ENCODE peak calls at places on chromosome 13, in six cellular contexts. T is body of pancreas; H is stimulated activated CD8-positive, alpha-beta memory T cell treated with anti-CD3 and anti-CD28 coated beads, Interleukin-7, amount 100 ng/mL, for 48 hours; R is right lobe of liver; Y is activated T-helper 1 cell treated with Interleukin-2 at 50 U/mL for 16 hours; O is neural progenitor cell. G is an unnamed sample.

GRCh38 chr13:36157475-36157874 is 26.3 kb upstream of the DCLK1 start:
- DNase-seq in T (no peak), H (no peak), R (no peak), Y (no peak), O (no peak), G (no peak)

GRCh38 chr13:33179463-33179862 is 106.1 kb downstream of the STARD13 start:
- DNase-seq in T (no peak), H (no peak), R (no peak), Y (no peak), O (no peak), G (no peak)

GRCh38 chr13:29801737-29802305 is 48.6 kb downstream of the UBL3 start:
- DNase-seq in T (no peak), H (no peak), R (no peak), Y (no peak), O (no peak), G (no peak)

GRCh38 chr13:31321457-31321856 is 121.7 kb downstream of the B3GLCT start:
- DNase-seq in T (no peak), H (no peak), R (no peak), Y (no peak), O (no peak), G (no peak)

GRCh38 chr13:112747256-112747655 is 57.4 kb downstream of the ATP11A start:
- DNase-seq in T (peak), H (no peak), R (no peak), Y (no peak), O (no peak), G (peak)

GRCh38 chr13:98403076-98403475 is 173.8 kb downstream of the STK24 start:
- DNase-seq in T (no peak), H (no peak), R (no peak), Y (no peak), O (no peak), G (no peak)

GRCh38 chr13:77062097-77062496 is 35.1 kb upstream of the FBXL3 start:
- DNase-seq in T (no peak), H (no peak), R (no peak), Y (no peak), O (no peak), G (no peak)

GRCh38 chr13:26721251-26721939 is 39.2 kb downstream of the GPR12 start:
- DNase-seq in T (no peak), H (peak), R (no peak), Y (peak), O (no peak), G (no peak)

GRCh38 chr13:48078251-48078656 is 16.6 kb downstream of the MED4 start:
- DNase-seq in T (no peak), H (no peak), R (no peak), Y (no peak), O (no peak), G (no peak)

GRCh38 chr13:51900471-51900870 is 38.7 kb downstream of the CCDC70 start:
- DNase-seq in T (no peak), H (no peak), R (no peak), Y (no peak), O (no peak), G (no peak)

GRCh38 chr13:47798906-47799305 is 202.2 kb downstream of the SUCLA2 start:
- DNase-seq in T (no peak), H (no peak), R (no peak), Y (no peak), O (no peak), G (no peak)

GRCh38 chr13:31334994-31335549 is 135.3 kb downstream of the B3GLCT start:
- DNase-seq in T (no peak), H (no peak), R (no peak), Y (no peak), O (no peak), G (no peak)

GRCh38 chr13:45341799-45342584 is 1.0 kb upstream of the TPT1 start:
- DNase-seq in T (peak), H (no peak), R (no peak), Y (no peak), O (no peak), G (peak)

GRCh38 chr13:42760949-42761348 is 20.4 kb upstream of the FAM216B start:
- DNase-seq in T (peak), H (no peak), R (no peak), Y (no peak), O (no peak), G (no peak)

GRCh38 chr13:62324842-62325241 is 909.2 kb upstream of the PCDH20 start:
- DNase-seq in T (no peak), H (no peak), R (no peak), Y (no peak), O (no peak), G (no peak)

GRCh38 chr13:47094734-47095434 is 198.0 kb upstream of the HTR2A start:
- DNase-seq in T (no peak), H (no peak), R (no peak), Y (no peak), O (no peak), G (no peak)

GRCh38 chr13:31998131-31998530 is 33.4 kb upstream of the FRY start:
- DNase-seq in T (no peak), H (no peak), R (no peak), Y (no peak), O (no peak), G (no peak)

GRCh38 chr13:96984061-96984508 is 10.2 kb downstream of the OXGR1 start:
- DNase-seq in T (peak), H (no peak), R (no peak), Y (no peak), O (peak), G (peak)

GRCh38 chr13:33351324-33351723 is 65.8 kb upstream of the STARD13 start:
- DNase-seq in T (no peak), H (no peak), R (no peak), Y (no peak), O (no peak), G (no peak)

GRCh38 chr13:111398196-111398595 is 77.8 kb downstream of the TEX29 start:
- DNase-seq in T (no peak), H (no peak), R (no peak), Y (no peak), O (no peak), G (no peak)

GRCh38 chr13:48891586-48891985 is 84.1 kb upstream of the FNDC3A start:
- DNase-seq in T (no peak), H (no peak), R (no peak), Y (no peak), O (no peak), G (peak)

GRCh38 chr13:24212674-24213073 is 52.2 kb downstream of the SPATA13 start:
- DNase-seq in T (peak), H (no peak), R (peak), Y (no peak), O (no peak), G (no peak)

GRCh38 chr13:23579072-23579885 is 9.1 kb downstream of the TNFRSF19 start:
- DNase-seq in T (peak), H (peak), R (peak), Y (peak), O (peak), G (peak)

GRCh38 chr13:40982772-40983171 is 36.3 kb downstream of the ELF1 start:
- DNase-seq in T (no peak), H (peak), R (no peak), Y (no peak), O (no peak), G (peak)

GRCh38 chr13:114296902-114297301 is 15.5 kb downstream of the UPF3A start:
- DNase-seq in T (no peak), H (no peak), R (no peak), Y (no peak), O (no peak), G (no peak)

GRCh38 chr13:26971990-26972888 is 199.4 kb downstream of the USP12 start:
- DNase-seq in T (peak), H (no peak), R (peak), Y (peak), O (peak), G (peak)

GRCh38 chr13:100828226-100828625 is 153.6 kb upstream of the TMTC4 start:
- DNase-seq in T (no peak), H (no peak), R (no peak), Y (no peak), O (peak), G (no peak)

G was measured in testis.